ENCODE peak calls at places on chromosomes 1 and 21, in seven cellular contexts. F is thyroid gland, C is IMR-90, J is tibial nerve, A is spleen, W is uterus, N is adrenal gland. D is an unnamed sample.

GRCh38 chr1:231353086-231353485 is 15.0 kb downstream of the SPRTN start:
- DNase-seq in F (no peak), C (no peak), J (no peak), A (no peak), W (no peak), N (no peak), D (no peak)

GRCh38 chr1:185412385-185413074 is 95.5 kb upstream of the IVNS1ABP start:
- DNase-seq in F (no peak), C (no peak), J (no peak), A (no peak), W (no peak), N (no peak), D (no peak)

GRCh38 chr1:10286244-10286643 is 75.9 kb downstream of the KIF1B start:
- DNase-seq in F (no peak), C (peak), J (no peak), A (no peak), W (no peak), N (no peak), D (no peak)

GRCh38 chr1:173768206-173768605 is 53.4 kb downstream of the KLHL20 start:
- DNase-seq in F (no peak), C (no peak), J (no peak), A (no peak), W (no peak), N (no peak), D (no peak)

GRCh38 chr1:234597894-234598293 is 12.1 kb downstream of the IRF2BP2 start:
- DNase-seq in F (peak), C (peak), J (no peak), A (no peak), W (peak), N (peak), D (no peak)

GRCh38 chr1:43552813-43553212 is 22.1 kb downstream of the PTPRF start:
- DNase-seq in F (peak), C (peak), J (no peak), A (no peak), W (peak), N (peak), D (peak)

GRCh38 chr1:27787895-27788294 is 14.9 kb downstream of the STX12 start:
- DNase-seq in F (no peak), C (peak), J (no peak), A (no peak), W (no peak), N (peak), D (no peak)

GRCh38 chr1:34359411-34359810 is 182.7 kb downstream of the C1orf94 start:
- DNase-seq in F (no peak), C (no peak), J (no peak), A (no peak), W (no peak), N (no peak), D (no peak)

GRCh38 chr21:15063081-15063820 is 1.5 kb downstream of the NRIP1 start:
- DNase-seq in F (peak), C (peak), J (no peak), A (no peak), W (no peak), N (no peak), D (peak)

GRCh38 chr1:93672477-93673158 is 9.0 kb downstream of the BCAR3 start:
- DNase-seq in F (peak), C (no peak), J (no peak), A (no peak), W (no peak), N (no peak), D (no peak)

GRCh38 chr1:174158767-174159252 is 510 bp upstream of the RABGAP1L start:
- DNase-seq in F (no peak), C (no peak), J (no peak), A (no peak), W (no peak), N (no peak), D (no peak)

GRCh38 chr1:205068457-205069035 is 15.7 kb downstream of the TMEM81 start:
- DNase-seq in F (no peak), C (peak), J (no peak), A (no peak), W (no peak), N (peak), D (no peak)

GRCh38 chr1:234604393-234604725 is 5.6 kb downstream of the IRF2BP2 start:
- DNase-seq in F (no peak), C (no peak), J (no peak), A (no peak), W (no peak), N (no peak), D (no peak)

GRCh38 chr21:35579520-35580293 is 480.6 kb downstream of the SETD4 start:
- DNase-seq in F (no peak), C (peak), J (no peak), A (no peak), W (no peak), N (no peak), D (no peak)

GRCh38 chr1:111213412-111213811 is 13.0 kb upstream of the DENND2D start:
- DNase-seq in F (no peak), C (no peak), J (no peak), A (no peak), W (no peak), N (no peak), D (no peak)

GRCh38 chr1:228148971-228149340 is 774 bp upstream of the GJC2 start:
- DNase-seq in F (no peak), C (no peak), J (no peak), A (no peak), W (no peak), N (no peak), D (no peak)
- H3K27ac ChIP-seq in F (peak), C (peak), J (peak), A (peak), W (peak), N (peak), D (peak)

DNA sequence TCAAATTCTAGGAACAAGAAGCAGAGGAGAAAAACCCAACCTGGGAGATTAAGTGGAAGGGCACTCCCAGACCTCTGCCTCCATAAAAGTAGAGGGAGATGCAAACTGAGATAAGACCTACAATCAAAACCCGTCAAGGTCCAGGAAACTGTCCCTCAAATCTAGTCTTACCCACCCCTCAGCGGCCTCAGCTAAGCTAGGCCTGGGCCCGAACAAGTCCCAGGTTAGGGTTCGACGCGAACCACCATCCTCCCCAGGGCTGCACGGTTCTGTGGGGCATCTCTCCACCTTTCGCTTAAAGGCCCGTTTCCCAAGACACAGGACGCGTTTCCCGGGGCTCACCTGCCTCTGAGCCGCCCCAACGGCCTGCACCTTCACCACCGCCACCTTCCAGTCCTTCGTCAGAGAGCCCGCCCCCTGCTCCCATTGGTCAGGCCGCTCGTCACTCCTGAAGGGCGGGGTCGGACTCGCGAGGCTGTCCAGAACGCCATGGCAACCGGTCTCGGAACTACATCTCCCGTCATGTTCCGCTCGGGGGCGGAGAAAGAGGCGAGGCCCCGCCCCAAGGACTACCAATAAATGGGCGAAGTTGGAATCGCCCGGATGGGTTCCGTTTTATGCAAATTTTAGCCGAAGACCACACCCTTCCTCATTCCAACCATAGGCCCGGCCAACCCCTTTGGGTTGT is at the start of gene CRYZL1:
- DNase-seq in F (peak), C (peak), J (peak), A (peak), W (peak), N (peak), D (peak)
- TF ChIP-seq POLR2A in F (peak), C (peak), J (peak), A (no peak), W (peak), N (peak), D (peak)

DNA sequence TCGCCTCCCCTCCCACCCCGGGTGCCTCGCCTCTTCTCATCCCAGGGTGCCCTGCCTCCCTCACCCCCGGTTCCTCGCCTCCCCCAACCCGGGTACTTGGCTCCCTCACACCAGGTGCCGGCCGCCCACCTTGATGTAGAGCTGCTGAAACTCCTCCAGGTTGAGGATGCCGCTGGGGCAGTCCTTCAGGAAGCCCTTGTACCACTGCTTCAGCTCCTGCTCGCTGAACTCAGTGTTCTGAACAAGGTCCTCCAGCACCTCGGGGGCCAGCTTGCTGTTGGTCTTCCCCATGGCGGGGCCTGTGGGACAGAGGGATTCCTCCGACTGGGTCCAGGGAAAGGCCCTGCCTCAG is 6.9 kb downstream of the HPCAL4 start:
- DNase-seq in F (no peak), C (no peak), J (no peak), A (no peak), W (no peak), N (no peak), D (no peak)
- H3K4me3 ChIP-seq in F (no peak), C (no peak), J (no peak), A (no peak), W (no peak), N (no peak), D (no peak)

GRCh38 chr21:42964086-42964485 is 10.3 kb upstream of the PKNOX1 start:
- DNase-seq in F (no peak), C (no peak), J (no peak), A (peak), W (no peak), N (no peak), D (no peak)

GRCh38 chr21:42959754-42960153 is 14.6 kb upstream of the PKNOX1 start:
- DNase-seq in F (no peak), C (no peak), J (no peak), A (no peak), W (no peak), N (no peak), D (no peak)

GRCh38 chr21:42964561-42965560 is 9.5 kb upstream of the PKNOX1 start:
- DNase-seq in F (no peak), C (no peak), J (no peak), A (peak), W (no peak), N (no peak), D (no peak)

GRCh38 chr21:42956824-42957632 is 17.3 kb upstream of the PKNOX1 start:
- DNase-seq in F (peak), C (no peak), J (no peak), A (peak), W (no peak), N (no peak), D (no peak)

DNA sequence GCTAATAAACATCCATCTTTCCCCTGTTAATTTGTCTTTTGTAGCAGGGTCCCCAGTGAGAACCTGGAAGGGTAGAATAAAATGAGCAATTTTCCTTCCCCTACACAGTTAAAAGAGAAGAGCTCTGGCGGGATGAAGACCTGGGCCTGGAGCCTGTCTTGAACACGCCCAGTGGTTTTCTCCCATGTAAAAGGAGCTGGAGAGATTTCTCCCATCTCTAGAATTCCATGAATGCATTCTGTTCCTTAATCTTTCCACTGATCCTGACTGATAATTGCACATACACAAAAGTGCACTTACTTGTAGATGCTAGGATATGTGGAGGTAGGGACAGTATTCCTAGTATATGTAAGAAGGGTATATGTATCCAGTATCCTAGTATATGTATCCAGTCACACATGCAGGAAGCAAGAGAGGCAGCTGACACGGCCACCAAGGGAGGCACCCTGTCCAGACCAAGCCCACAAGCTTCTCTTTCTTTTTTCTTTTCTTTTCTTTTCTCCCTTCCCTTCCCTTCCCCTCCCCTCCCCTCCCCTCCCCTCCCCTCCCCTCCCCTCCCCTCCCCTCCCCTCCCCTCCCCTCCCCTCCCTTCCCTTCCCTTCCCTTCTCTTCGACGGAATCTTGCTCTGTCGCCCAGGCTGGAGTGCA is 11.9 kb upstream of the PKNOX1 start:
- DNase-seq in F (no peak), C (no peak), J (no peak), A (peak), W (no peak), N (no peak), D (no peak)
- H3K27ac ChIP-seq in F (no peak), C (no peak), J (no peak), A (no peak), W (no peak), N (no peak), D (no peak)

GRCh38 chr1:32353431-32353830 is 8.9 kb downstream of the FAM229A start:
- DNase-seq in F (no peak), C (no peak), J (no peak), A (no peak), W (no peak), N (no peak), D (no peak)

GRCh38 chr1:32352831-32353383 is 9.4 kb downstream of the FAM229A start:
- DNase-seq in F (no peak), C (no peak), J (no peak), A (no peak), W (no peak), N (no peak), D (no peak)

GRCh38 chr1:32350785-32351076 is 11.6 kb downstream of the FAM229A start:
- DNase-seq in F (no peak), C (no peak), J (no peak), A (no peak), W (no peak), N (no peak), D (no peak)

GRCh38 chr1:32351077-32351858 is 11.0 kb downstream of the FAM229A start:
- DNase-seq in F (peak), C (peak), J (peak), A (peak), W (peak), N (peak), D (peak)

GRCh38 chr1:32351859-32352745 is 10.2 kb downstream of the FAM229A start:
- DNase-seq in F (peak), C (peak), J (peak), A (no peak), W (peak), N (peak), D (peak)
- TF ChIP-seq POLR2A in F (no peak), C (no peak), J (no peak), A (no peak), W (no peak), N (no peak), D (no peak)

GRCh38 chr1:37448691-37449417 is 25.5 kb upstream of the ZC3H12A start:
- DNase-seq in F (no peak), C (peak), J (no peak), A (no peak), W (no peak), N (no peak), D (peak)

GRCh38 chr1:37446874-37447273 is 27.5 kb upstream of the ZC3H12A start:
- DNase-seq in F (no peak), C (no peak), J (no peak), A (no peak), W (no peak), N (no peak), D (no peak)

GRCh38 chr1:37452416-37452815 is 22.0 kb upstream of the ZC3H12A start:
- DNase-seq in F (no peak), C (no peak), J (no peak), A (no peak), W (no peak), N (no peak), D (no peak)

GRCh38 chr1:37448185-37448584 is 26.2 kb upstream of the ZC3H12A start:
- DNase-seq in F (no peak), C (no peak), J (no peak), A (no peak), W (no peak), N (no peak), D (no peak)

GRCh38 chr1:37449936-37450335 is 24.4 kb upstream of the ZC3H12A start:
- DNase-seq in F (no peak), C (no peak), J (no peak), A (peak), W (no peak), N (no peak), D (no peak)
- H3K4me3 ChIP-seq in F (no peak), C (no peak), J (no peak), A (no peak), W (no peak), N (no peak), D (no peak)

DNA sequence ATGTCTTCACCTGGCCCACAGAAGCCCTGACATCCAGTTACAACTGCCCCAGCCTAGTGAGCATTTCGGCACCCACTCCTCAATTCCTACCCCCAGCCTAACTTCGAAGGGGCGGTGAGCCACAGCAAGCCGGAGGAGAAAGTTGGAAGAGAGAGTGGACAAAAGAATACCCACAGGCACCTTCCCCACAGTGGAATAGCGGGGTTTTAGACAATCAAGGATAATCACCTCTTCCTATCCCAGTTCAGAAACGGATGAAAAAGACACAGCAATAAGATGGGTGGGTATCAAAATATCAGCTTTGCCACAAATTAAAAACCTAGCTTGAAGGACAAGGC is 1.3 kb upstream of the LSS start:
- DNase-seq in F (no peak), C (no peak), J (no peak), A (no peak), W (no peak), N (no peak), D (no peak)
- H3K27ac ChIP-seq in F (peak), C (no peak), J (no peak), A (peak), W (peak), N (no peak), D (peak)

GRCh38 chr1:24927886-24928630 is 2.0 kb downstream of the RUNX3 start:
- DNase-seq in F (no peak), C (no peak), J (no peak), A (no peak), W (no peak), N (no peak), D (no peak)

GRCh38 chr1:24925082-24925779 is 4.8 kb downstream of the RUNX3 start:
- DNase-seq in F (no peak), C (no peak), J (no peak), A (no peak), W (no peak), N (no peak), D (no peak)

GRCh38 chr1:24926596-24927249 is 3.4 kb downstream of the RUNX3 start:
- DNase-seq in F (no peak), C (no peak), J (no peak), A (no peak), W (no peak), N (no peak), D (no peak)

GRCh38 chr1:24927473-24927872 is 2.6 kb downstream of the RUNX3 start:
- DNase-seq in F (no peak), C (no peak), J (no peak), A (no peak), W (no peak), N (no peak), D (no peak)

GRCh38 chr1:24925963-24926362 is 4.1 kb downstream of the RUNX3 start:
- DNase-seq in F (no peak), C (no peak), J (no peak), A (no peak), W (no peak), N (no peak), D (no peak)
- TF ChIP-seq POLR2A in F (no peak), C (no peak), J (no peak), A (no peak), W (no peak), N (no peak), D (no peak)

GRCh38 chr1:53459321-53460175 is at the start of gene DMRTB1:
- DNase-seq in F (no peak), C (no peak), J (no peak), A (peak), W (no peak), N (no peak), D (no peak)
- H3K4me3 ChIP-seq in F (no peak), C (no peak), J (no peak), A (no peak), W (no peak), N (no peak), D (no peak)